ENCODE peak calls at places on chromosome 4, in nine cellular contexts. K, W, G, B, Q, S, A, L and T are unnamed samples.

GRCh38 chr4:7821245-7822165 is 118.2 kb downstream of the AFAP1 start:
- DNase-seq in K (peak), W (no peak), G (no peak), B (no peak), Q (no peak), S (no peak), A (no peak), L (no peak), T (no peak)

GRCh38 chr4:46946914-46947313 is 37.9 kb upstream of the COX7B2 start:
- DNase-seq in K (peak), W (no peak), G (no peak), B (no peak), Q (no peak), S (peak), A (no peak), L (no peak), T (no peak)

GRCh38 chr4:75432683-75433082 is 81.5 kb downstream of the RCHY1 start:
- DNase-seq in K (peak), W (peak), G (peak), B (no peak), Q (no peak), S (peak), A (peak), L (no peak), T (no peak)

GRCh38 chr4:131091896-131092295 is 1995.9 kb downstream of the C4orf33 start:
- DNase-seq in K (peak), W (no peak), G (no peak), B (no peak), Q (no peak), S (no peak), A (no peak), L (no peak), T (no peak)

GRCh38 chr4:56786955-56787354 is 34.5 kb downstream of the SPINK2 start:
- DNase-seq in K (peak), W (peak), G (peak), B (peak), Q (peak), S (peak), A (no peak), L (no peak), T (no peak)

GRCh38 chr4:83862471-83862870 is 326.6 kb downstream of the GPAT3 start:
- DNase-seq in K (no peak), W (no peak), G (no peak), B (no peak), Q (no peak), S (peak), A (no peak), L (no peak), T (no peak)

GRCh38 chr4:152255437-152255836 is 280.5 kb downstream of the FBXW7 start:
- DNase-seq in K (peak), W (no peak), G (no peak), B (no peak), Q (no peak), S (peak), A (no peak), L (peak), T (no peak)

GRCh38 chr4:168769416-168769815 is 240.6 kb downstream of the CBR4 start:
- DNase-seq in K (peak), W (no peak), G (no peak), B (no peak), Q (no peak), S (peak), A (no peak), L (no peak), T (no peak)

GRCh38 chr4:16794816-16795445 is 103.5 kb downstream of the LDB2 start:
- DNase-seq in K (peak), W (peak), G (peak), B (no peak), Q (peak), S (peak), A (peak), L (no peak), T (no peak)

GRCh38 chr4:38509551-38509950 is 154.4 kb upstream of the KLF3 start:
- DNase-seq in K (no peak), W (no peak), G (no peak), B (no peak), Q (no peak), S (no peak), A (no peak), L (peak), T (no peak)

GRCh38 chr4:56764775-56765174 is 56.7 kb downstream of the SPINK2 start:
- DNase-seq in K (peak), W (no peak), G (no peak), B (no peak), Q (no peak), S (no peak), A (no peak), L (no peak), T (no peak)

GRCh38 chr4:36325499-36325898 is 44.1 kb downstream of the DTHD1 start:
- DNase-seq in K (no peak), W (no peak), G (no peak), B (no peak), Q (no peak), S (no peak), A (no peak), L (no peak), T (no peak)

GRCh38 chr4:155807021-155807420 is 48.2 kb downstream of the GUCY1B1 start:
- DNase-seq in K (peak), W (no peak), G (no peak), B (no peak), Q (no peak), S (no peak), A (no peak), L (no peak), T (no peak)

GRCh38 chr4:76539979-76540378 is 105.0 kb downstream of the SHROOM3 start:
- DNase-seq in K (peak), W (no peak), G (no peak), B (no peak), Q (no peak), S (peak), A (no peak), L (no peak), T (no peak)

GRCh38 chr4:105896461-105896939 is 1.2 kb downstream of the NPNT start:
- DNase-seq in K (no peak), W (peak), G (no peak), B (peak), Q (no peak), S (no peak), A (peak), L (no peak), T (no peak)

GRCh38 chr4:146165840-146166239 is 9.7 kb upstream of the LSM6 start:
- DNase-seq in K (peak), W (no peak), G (no peak), B (no peak), Q (no peak), S (peak), A (peak), L (no peak), T (no peak)

GRCh38 chr4:14308229-14308651 is 680.7 kb upstream of the BOD1L1 start:
- DNase-seq in K (no peak), W (no peak), G (no peak), B (no peak), Q (no peak), S (no peak), A (no peak), L (no peak), T (no peak)

GRCh38 chr4:155339588-155339987 is 37.2 kb downstream of the MAP9 start:
- DNase-seq in K (no peak), W (no peak), G (no peak), B (no peak), Q (no peak), S (no peak), A (peak), L (no peak), T (no peak)

GRCh38 chr4:79201976-79202375 is 123.9 kb downstream of the NAA11 start:
- DNase-seq in K (no peak), W (no peak), G (no peak), B (no peak), Q (no peak), S (no peak), A (no peak), L (no peak), T (no peak)

GRCh38 chr4:1517592-1518411 is 111.6 kb upstream of the NKX1-1 start:
- DNase-seq in K (no peak), W (no peak), G (no peak), B (no peak), Q (no peak), S (no peak), A (no peak), L (no peak), T (no peak)

GRCh38 chr4:30832652-30833051 is 112.5 kb downstream of the PCDH7 start:
- DNase-seq in K (no peak), W (no peak), G (no peak), B (no peak), Q (no peak), S (no peak), A (no peak), L (no peak), T (no peak)

GRCh38 chr4:51843309-51844156 is 580 bp downstream of the DCUN1D4 start:
- DNase-seq in K (peak), W (peak), G (peak), B (no peak), Q (peak), S (peak), A (peak), L (peak), T (no peak)

GRCh38 chr4:15117270-15117946 is 115.1 kb downstream of the CPEB2 start:
- DNase-seq in K (no peak), W (no peak), G (no peak), B (no peak), Q (no peak), S (no peak), A (no peak), L (no peak), T (no peak)

GRCh38 chr4:128461300-128462103 is 173.9 kb upstream of the PGRMC2 start:
- DNase-seq in K (peak), W (peak), G (no peak), B (no peak), Q (no peak), S (peak), A (peak), L (no peak), T (no peak)

GRCh38 chr4:153523171-153523757 is 57.1 kb downstream of the TMEM131L start:
- DNase-seq in K (no peak), W (no peak), G (no peak), B (no peak), Q (no peak), S (no peak), A (no peak), L (no peak), T (no peak)

GRCh38 chr4:130419576-130419975 is 1323.6 kb downstream of the C4orf33 start:
- DNase-seq in K (peak), W (no peak), G (no peak), B (no peak), Q (no peak), S (no peak), A (no peak), L (no peak), T (no peak)

GRCh38 chr4:100517864-100518341 is at the start of gene EMCN:
- DNase-seq in K (peak), W (no peak), G (peak), B (no peak), Q (no peak), S (no peak), A (no peak), L (no peak), T (no peak)

GRCh38 chr4:157509286-157509685 is 288.8 kb downstream of the GRIA2 start:
- DNase-seq in K (no peak), W (no peak), G (no peak), B (no peak), Q (no peak), S (no peak), A (no peak), L (no peak), T (no peak)
- TF ChIP-seq CTCF in K (no peak), W (no peak), G (no peak), B (no peak), Q (no peak), S (no peak), A (no peak), L (no peak), T (no peak)

DNA sequence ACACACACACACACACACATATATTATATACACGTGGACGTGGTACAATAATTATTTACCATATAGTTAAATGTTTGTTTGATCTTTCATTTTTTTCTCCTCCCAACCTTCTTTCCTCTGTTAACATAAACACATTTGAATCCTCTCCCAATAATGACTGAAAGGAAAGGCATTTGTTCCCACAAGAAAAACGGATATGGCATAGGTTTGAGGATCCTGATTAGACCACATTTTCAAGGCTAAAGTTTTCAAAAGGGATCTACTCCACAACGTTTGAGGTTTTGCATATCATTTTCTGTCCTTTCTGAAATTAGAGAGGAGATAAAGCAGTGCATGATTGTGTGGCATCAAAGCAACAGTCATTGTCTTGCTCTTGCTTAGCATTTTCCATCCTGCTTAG is 1883.4 kb downstream of the STIM2 start:
- DNase-seq in K (no peak), W (no peak), G (no peak), B (no peak), Q (no peak), S (no peak), A (no peak), L (no peak), T (no peak)
- TF ChIP-seq CTCF in K (no peak), W (no peak), G (no peak), B (no peak), Q (no peak), S (no peak), A (no peak), L (no peak), T (no peak)

GRCh38 chr4:70651864-70652506 is 14.3 kb downstream of the JCHAIN start:
- DNase-seq in K (peak), W (peak), G (no peak), B (no peak), Q (no peak), S (no peak), A (no peak), L (no peak), T (no peak)
- TF ChIP-seq CTCF in K (peak), W (peak), G (peak), B (peak), Q (peak), S (peak), A (peak), L (peak), T (no peak)

GRCh38 chr4:182642831-182643230 is 274.4 kb downstream of the DCTD start:
- DNase-seq in K (peak), W (no peak), G (no peak), B (no peak), Q (no peak), S (peak), A (no peak), L (no peak), T (no peak)
- TF ChIP-seq CTCF in K (peak), W (peak), G (no peak), B (no peak), Q (no peak), S (peak), A (no peak), L (no peak), T (no peak)